ENCODE peak calls at places on chromosomes 16 and 17, in seven cellular contexts. One of them, this sample, is unnamed.

GRCh38 chr17:77488531-77489238 is 347.9 kb downstream of the SEC14L1 start:
- DNase-seq in 8988T: no peak
- DNase-seq in Peyer's patch: no peak
- DNase-seq in activated CD8-positive, alpha-beta memory T cell treated with anti-CD3 and anti-CD28 coated beads for 1 hour: no peak
- DNase-seq in globus pallidus: no peak
- DNase-seq in GM12865: no peak
- DNase-seq in NCI-H1092 treated with DMSO at 0.1 percent for 48 hours: no peak
- DNase-seq in this sample: no peak

GRCh38 chr17:74823176-74823495 is 36.5 kb downstream of the GRIN2C start:
- DNase-seq in 8988T: no peak
- DNase-seq in Peyer's patch: no peak
- DNase-seq in activated CD8-positive, alpha-beta memory T cell treated with anti-CD3 and anti-CD28 coated beads for 1 hour: no peak
- DNase-seq in globus pallidus: no peak
- DNase-seq in GM12865: no peak
- DNase-seq in NCI-H1092 treated with DMSO at 0.1 percent for 48 hours: no peak
- DNase-seq in this sample: no peak

GRCh38 chr17:39634384-39634871 is 2.5 kb upstream of the STARD3 start:
- DNase-seq in 8988T: no peak
- DNase-seq in Peyer's patch: no peak
- DNase-seq in activated CD8-positive, alpha-beta memory T cell treated with anti-CD3 and anti-CD28 coated beads for 1 hour: no peak
- DNase-seq in globus pallidus: peak
- DNase-seq in GM12865: peak
- DNase-seq in NCI-H1092 treated with DMSO at 0.1 percent for 48 hours: peak
- DNase-seq in this sample: peak

GRCh38 chr16:87584271-87584670 is 18.0 kb upstream of the JPH3 start:
- DNase-seq in 8988T: no peak
- DNase-seq in Peyer's patch: no peak
- DNase-seq in activated CD8-positive, alpha-beta memory T cell treated with anti-CD3 and anti-CD28 coated beads for 1 hour: no peak
- DNase-seq in globus pallidus: no peak
- DNase-seq in GM12865: no peak
- DNase-seq in NCI-H1092 treated with DMSO at 0.1 percent for 48 hours: no peak
- DNase-seq in this sample: no peak

GRCh38 chr17:5769936-5770335 is 185.6 kb upstream of the NLRP1 start:
- DNase-seq in 8988T: no peak
- DNase-seq in Peyer's patch: no peak
- DNase-seq in activated CD8-positive, alpha-beta memory T cell treated with anti-CD3 and anti-CD28 coated beads for 1 hour: no peak
- DNase-seq in globus pallidus: no peak
- DNase-seq in GM12865: no peak
- DNase-seq in NCI-H1092 treated with DMSO at 0.1 percent for 48 hours: peak
- DNase-seq in this sample: no peak

GRCh38 chr16:30033270-30033669 is 2.2 kb upstream of the TLCD3B start:
- DNase-seq in 8988T: no peak
- DNase-seq in Peyer's patch: no peak
- DNase-seq in activated CD8-positive, alpha-beta memory T cell treated with anti-CD3 and anti-CD28 coated beads for 1 hour: no peak
- DNase-seq in globus pallidus: no peak
- DNase-seq in GM12865: peak
- DNase-seq in NCI-H1092 treated with DMSO at 0.1 percent for 48 hours: no peak
- DNase-seq in this sample: no peak

GRCh38 chr17:82938486-82939212 is 98.8 kb upstream of the ZNF750 start:
- DNase-seq in 8988T: no peak
- DNase-seq in Peyer's patch: peak
- DNase-seq in activated CD8-positive, alpha-beta memory T cell treated with anti-CD3 and anti-CD28 coated beads for 1 hour: no peak
- DNase-seq in globus pallidus: no peak
- DNase-seq in GM12865: no peak
- DNase-seq in NCI-H1092 treated with DMSO at 0.1 percent for 48 hours: no peak
- DNase-seq in this sample: no peak

GRCh38 chr17:64384253-64385186 is 6.1 kb downstream of the PECAM1 start:
- DNase-seq in 8988T: no peak
- DNase-seq in Peyer's patch: peak
- DNase-seq in activated CD8-positive, alpha-beta memory T cell treated with anti-CD3 and anti-CD28 coated beads for 1 hour: no peak
- DNase-seq in globus pallidus: no peak
- DNase-seq in GM12865: no peak
- DNase-seq in NCI-H1092 treated with DMSO at 0.1 percent for 48 hours: no peak
- DNase-seq in this sample: no peak

GRCh38 chr16:65601781-65602180 is 479.9 kb upstream of the CDH11 start:
- DNase-seq in 8988T: no peak
- DNase-seq in Peyer's patch: no peak
- DNase-seq in activated CD8-positive, alpha-beta memory T cell treated with anti-CD3 and anti-CD28 coated beads for 1 hour: no peak
- DNase-seq in globus pallidus: no peak
- DNase-seq in GM12865: no peak
- DNase-seq in NCI-H1092 treated with DMSO at 0.1 percent for 48 hours: no peak
- DNase-seq in this sample: no peak

This sample was measured in NCI-H1048.